ENCODE peak calls at places on chromosomes 3 and 15, in five cellular contexts. I is Peyer's patch; M is bronchial epithelial cell; Z is activated naive CD4-positive, alpha-beta T cell; K is posterior vena cava. J is an unnamed sample.

GRCh38 chr3:191257286-191257685 is 58.2 kb downstream of the OSTN start:
- DNase-seq in I (no peak), M (no peak), Z (no peak), K (no peak), J (no peak)

GRCh38 chr3:8589880-8590556 is 54.6 kb downstream of the SSUH2 start:
- DNase-seq in I (no peak), M (peak), Z (no peak), K (no peak), J (no peak)

GRCh38 chr3:10437995-10438901 is 67.1 kb downstream of the ATP2B2 start:
- DNase-seq in I (no peak), M (peak), Z (no peak), K (no peak), J (no peak)

GRCh38 chr3:25589104-25589782 is 75.5 kb downstream of the TOP2B start:
- DNase-seq in I (no peak), M (peak), Z (no peak), K (no peak), J (no peak)

GRCh38 chr3:102163039-102163817 is 271.6 kb upstream of the ZPLD1 start:
- DNase-seq in I (no peak), M (peak), Z (no peak), K (peak), J (no peak)

GRCh38 chr3:49500408-49501257 is 30.6 kb downstream of the DAG1 start:
- DNase-seq in I (no peak), M (peak), Z (no peak), K (peak), J (no peak)

GRCh38 chr15:73748731-73749130 is 4.4 kb downstream of the INSYN1 start:
- DNase-seq in I (no peak), M (no peak), Z (no peak), K (no peak), J (no peak)

GRCh38 chr3:39154323-39155021 is 1.1 kb upstream of the CSRNP1 start:
- DNase-seq in I (no peak), M (no peak), Z (no peak), K (no peak), J (no peak)

GRCh38 chr15:33934396-33934795 is 33.9 kb upstream of the CHRM5 start:
- DNase-seq in I (no peak), M (no peak), Z (no peak), K (no peak), J (no peak)

GRCh38 chr3:129081503-129081902 is 20.9 kb downstream of the GP9 start:
- DNase-seq in I (no peak), M (no peak), Z (no peak), K (no peak), J (no peak)

GRCh38 chr3:186964071-186964470 is 33.7 kb downstream of the ST6GAL1 start:
- DNase-seq in I (no peak), M (no peak), Z (no peak), K (no peak), J (no peak)

GRCh38 chr3:13832130-13832529 is 47.7 kb downstream of the WNT7A start:
- DNase-seq in I (no peak), M (no peak), Z (no peak), K (no peak), J (no peak)

GRCh38 chr3:17602126-17602525 is 140.3 kb downstream of the TBC1D5 start:
- DNase-seq in I (no peak), M (peak), Z (no peak), K (no peak), J (no peak)

GRCh38 chr3:47024932-47025331 is 45.5 kb downstream of the NBEAL2 start:
- DNase-seq in I (no peak), M (peak), Z (no peak), K (no peak), J (no peak)

GRCh38 chr15:51620647-51621046 is 1.9 kb downstream of the DMXL2 start:
- DNase-seq in I (no peak), M (no peak), Z (no peak), K (no peak), J (no peak)

GRCh38 chr3:139108253-139108969 is 63.7 kb upstream of the PRR23C start:
- DNase-seq in I (no peak), M (no peak), Z (no peak), K (peak), J (no peak)

GRCh38 chr3:132164469-132165092 is 129.8 kb upstream of the CPNE4 start:
- DNase-seq in I (no peak), M (peak), Z (no peak), K (no peak), J (no peak)

GRCh38 chr15:29435811-29436210 is 166.2 kb upstream of the NSMCE3 start:
- DNase-seq in I (no peak), M (no peak), Z (no peak), K (no peak), J (no peak)

GRCh38 chr3:184808021-184808420 is 3.9 kb upstream of the VPS8 start:
- DNase-seq in I (no peak), M (no peak), Z (no peak), K (no peak), J (no peak)

GRCh38 chr3:150589759-150590158 is 13.4 kb upstream of the SELENOT start:
- DNase-seq in I (no peak), M (peak), Z (no peak), K (no peak), J (no peak)

GRCh38 chr3:168876346-168877035 is 780.8 kb upstream of the GOLIM4 start:
- DNase-seq in I (no peak), M (no peak), Z (no peak), K (no peak), J (no peak)

GRCh38 chr3:168024537-168024941 is 71.2 kb downstream of the GOLIM4 start:
- DNase-seq in I (no peak), M (peak), Z (no peak), K (no peak), J (no peak)

GRCh38 chr3:66047321-66048050 is 8.8 kb upstream of the MAGI1 start:
- DNase-seq in I (no peak), M (no peak), Z (no peak), K (peak), J (no peak)

GRCh38 chr3:114558271-114558670 is 264.4 kb downstream of the TIGIT start:
- DNase-seq in I (no peak), M (peak), Z (no peak), K (no peak), J (no peak)

GRCh38 chr3:141429371-141430035 is 57.3 kb upstream of the RASA2 start:
- DNase-seq in I (no peak), M (no peak), Z (no peak), K (no peak), J (no peak)

GRCh38 chr15:90989040-90989768 is 5.1 kb downstream of the PRC1 start:
- DNase-seq in I (no peak), M (no peak), Z (no peak), K (no peak), J (no peak)

GRCh38 chr15:99085413-99086326 is 19.2 kb upstream of the SYNM start:
- DNase-seq in I (no peak), M (no peak), Z (no peak), K (peak), J (no peak)

GRCh38 chr3:159077860-159078259 is 276.0 kb downstream of the MFSD1 start:
- DNase-seq in I (no peak), M (peak), Z (no peak), K (no peak), J (no peak)

GRCh38 chr3:33758874-33759273 is 39.6 kb upstream of the PDCD6IP start:
- DNase-seq in I (no peak), M (peak), Z (no peak), K (no peak), J (no peak)

GRCh38 chr15:62497356-62497755 is 332.3 kb upstream of the C2CD4B start:
- DNase-seq in I (no peak), M (no peak), Z (no peak), K (no peak), J (no peak)

GRCh38 chr3:161913786-161914389 is 417.3 kb downstream of the OTOL1 start:
- DNase-seq in I (no peak), M (peak), Z (no peak), K (no peak), J (no peak)

GRCh38 chr15:73335471-73335870 is 33.3 kb downstream of the HCN4 start:
- DNase-seq in I (no peak), M (no peak), Z (no peak), K (peak), J (no peak)

GRCh38 chr3:134804508-134805480 is 9.7 kb downstream of the EPHB1 start:
- DNase-seq in I (no peak), M (no peak), Z (no peak), K (no peak), J (no peak)

GRCh38 chr3:107651782-107652181 is 129.0 kb downstream of the BBX start:
- DNase-seq in I (no peak), M (no peak), Z (no peak), K (no peak), J (no peak)

GRCh38 chr3:14532691-14533456 is 7.3 kb downstream of the GRIP2 start:
- DNase-seq in I (no peak), M (peak), Z (no peak), K (no peak), J (no peak)

GRCh38 chr3:4633078-4634004 is 140.2 kb downstream of the ITPR1 start:
- DNase-seq in I (no peak), M (peak), Z (no peak), K (no peak), J (no peak)

GRCh38 chr3:167565489-167565888 is 88.3 kb downstream of the WDR49 start:
- DNase-seq in I (no peak), M (no peak), Z (no peak), K (no peak), J (no peak)

GRCh38 chr3:125150525-125151436 is 61.8 kb downstream of the SLC12A8 start:
- DNase-seq in I (peak), M (peak), Z (no peak), K (peak), J (no peak)

J was measured in activated effector memory CD4-positive, alpha-beta T cell treated with Interleukin-2 at 50 U/mL for 16 hours.